ENCODE peak calls at places on chromosomes 7 and 10, in five cellular contexts. X is HCT116, B is sigmoid colon, V is GM12878, U is stomach. Y is an unnamed sample.

GRCh38 chr10:58919927-58920654 is 256.4 kb upstream of the PHYHIPL start:
- DNase-seq in U (no peak), V (no peak), B (no peak), X (peak), Y (no peak)

GRCh38 chr7:128114806-128115205 is 83.6 kb upstream of the LRRC4 start:
- DNase-seq in B (no peak), X (no peak), U (peak), V (no peak), Y (no peak)

GRCh38 chr7:43584200-43584586 is 1.3 kb downstream of the STK17A start:
- DNase-seq in V (no peak), B (no peak), X (no peak), U (no peak), Y (no peak)

GRCh38 chr10:21849624-21850023 is 153.9 kb downstream of the DNAJC1 start:
- DNase-seq in U (no peak), X (peak), B (no peak), V (no peak), Y (no peak)

GRCh38 chr7:23333671-23334246 is 34.6 kb downstream of the MALSU1 start:
- DNase-seq in B (no peak), U (no peak), V (no peak), X (no peak), Y (no peak)

GRCh38 chr10:58643029-58643428 is 130.4 kb downstream of the BICC1 start:
- DNase-seq in U (no peak), X (no peak), B (no peak), V (no peak), Y (no peak)

GRCh38 chr10:133526957-133527588 is at the start of gene CYP2E1:
- DNase-seq in U (no peak), X (no peak), V (no peak), B (no peak), Y (no peak)

GRCh38 chr10:73591935-73592699 is 975 bp upstream of the USP54 start:
- DNase-seq in V (peak), B (peak), X (peak), U (peak), Y (no peak)

GRCh38 chr7:16646427-16647081 is 573 bp downstream of the BZW2 start:
- DNase-seq in U (no peak), X (no peak), B (no peak), V (no peak), Y (no peak)

GRCh38 chr7:151690597-151690996 is 170.9 kb upstream of the RHEB start:
- DNase-seq in V (no peak), B (no peak), U (no peak), X (no peak), Y (no peak)

GRCh38 chr10:119541459-119542356 is 811 bp downstream of the RGS10 start:
- DNase-seq in B (peak), X (no peak), V (no peak), U (peak), Y (no peak)

GRCh38 chr10:108663551-108663950 is 1259.8 kb downstream of the XPNPEP1 start:
- DNase-seq in V (no peak), X (no peak), U (no peak), B (no peak), Y (no peak)

GRCh38 chr7:151607464-151607867 is 87.8 kb upstream of the RHEB start:
- DNase-seq in V (no peak), B (no peak), X (peak), U (no peak), Y (no peak)

GRCh38 chr7:5557920-5558401 is 134.3 kb upstream of the TNRC18 start:
- DNase-seq in B (peak), V (peak), U (peak), X (no peak), Y (peak)

GRCh38 chr10:123044391-123044790 is 35.6 kb downstream of the ACADSB start:
- DNase-seq in B (no peak), U (no peak), X (peak), V (no peak), Y (no peak)

GRCh38 chr7:42237162-42237821 is at the start of gene GLI3:
- DNase-seq in V (no peak), X (no peak), B (peak), U (peak), Y (peak)

GRCh38 chr10:98425511-98426352 is 10.8 kb upstream of the PYROXD2 start:
- DNase-seq in X (peak), U (peak), V (no peak), B (peak), Y (peak)

GRCh38 chr7:91079491-91079890 is 184.7 kb upstream of the FZD1 start:
- DNase-seq in V (no peak), B (no peak), X (no peak), U (no peak), Y (no peak)

GRCh38 chr10:87979847-87980246 is 116.4 kb downstream of the PTEN start:
- DNase-seq in V (no peak), X (no peak), B (no peak), U (no peak), Y (no peak)

GRCh38 chr10:31157125-31157983 is 125.7 kb upstream of the ZNF438 start:
- DNase-seq in B (peak), X (no peak), V (no peak), U (no peak), Y (no peak)

GRCh38 chr7:150945171-150945852 is 32.8 kb downstream of the KCNH2 start:
- DNase-seq in B (peak), X (no peak), U (peak), V (no peak), Y (no peak)

GRCh38 chr10:128744092-128744491 is 617.9 kb upstream of the MKI67 start:
- DNase-seq in V (no peak), X (no peak), U (no peak), B (no peak), Y (no peak)

GRCh38 chr10:132880148-132880981 is 62.0 kb downstream of the CFAP46 start:
- DNase-seq in X (no peak), B (peak), V (no peak), U (no peak), Y (no peak)

GRCh38 chr10:71253981-71254818 is 41.8 kb downstream of the UNC5B start:
- DNase-seq in U (no peak), X (no peak), V (no peak), B (no peak), Y (no peak)

GRCh38 chr10:63700209-63700934 is 179.2 kb downstream of the REEP3 start:
- DNase-seq in U (no peak), V (no peak), X (peak), B (no peak), Y (no peak)

GRCh38 chr10:71312840-71313789 is 5.9 kb upstream of the SLC29A3 start:
- DNase-seq in X (no peak), B (peak), V (no peak), U (no peak), Y (no peak)

GRCh38 chr7:2785071-2785500 is 59.0 kb downstream of the GNA12 start:
- DNase-seq in B (no peak), V (peak), U (no peak), X (no peak), Y (no peak)

GRCh38 chr10:119454990-119455389 is 87.5 kb downstream of the RGS10 start:
- DNase-seq in B (no peak), U (no peak), V (no peak), X (no peak), Y (no peak)

GRCh38 chr7:31734456-31734855 is 47.4 kb downstream of the PPP1R17 start:
- DNase-seq in U (no peak), B (no peak), X (no peak), V (no peak), Y (no peak)

GRCh38 chr10:61475449-61475873 is 22.3 kb upstream of the TMEM26 start:
- DNase-seq in U (no peak), V (no peak), X (no peak), B (no peak), Y (no peak)

GRCh38 chr10:116045957-116046356 is 227.0 kb downstream of the GFRA1 start:
- DNase-seq in X (no peak), V (no peak), U (no peak), B (no peak), Y (no peak)

GRCh38 chr10:71179382-71179781 is 33.0 kb upstream of the UNC5B start:
- DNase-seq in X (no peak), V (no peak), U (no peak), B (no peak), Y (no peak)

GRCh38 chr7:30134523-30135270 is at the start of gene MTURN:
- DNase-seq in B (peak), V (peak), U (peak), X (peak), Y (peak)
- TF ChIP-seq POLR2A in B (no peak), V (no peak), U (no peak), X (no peak), Y (no peak)

DNA sequence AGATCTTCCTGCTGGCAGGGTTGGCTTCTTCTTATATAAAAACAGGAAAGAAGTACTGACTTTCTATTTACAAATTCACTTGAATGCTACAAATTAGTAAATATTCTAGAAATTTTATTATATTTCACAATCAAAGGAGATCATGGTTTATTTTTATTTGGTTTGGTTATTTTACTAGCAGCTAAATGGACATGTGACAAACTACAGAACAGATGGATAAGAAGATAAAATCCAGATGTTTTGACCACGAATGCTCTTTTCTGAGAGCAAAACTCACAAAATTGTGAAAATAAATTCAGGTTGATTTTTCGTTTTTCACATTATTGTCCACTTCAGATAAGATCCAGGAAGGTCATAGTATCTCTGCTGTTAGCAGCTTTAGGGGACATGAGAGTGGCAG is 55.4 kb downstream of the CACNA2D1 start:
- DNase-seq in U (no peak), B (no peak), V (no peak), X (no peak), Y (no peak)
- TF ChIP-seq POLR2AphosphoS5 in U (no peak), B (no peak), V (no peak), X (no peak), Y (no peak)

GRCh38 chr10:124990671-124991625 is 49.0 kb downstream of the ZRANB1 start:
- DNase-seq in V (no peak), U (no peak), B (no peak), X (no peak), Y (no peak)
- TF ChIP-seq POLR2A in V (no peak), U (no peak), B (no peak), X (no peak), Y (no peak)

GRCh38 chr7:152751449-152752141 is 8.0 kb upstream of the ACTR3B start:
- DNase-seq in X (no peak), V (no peak), B (no peak), U (no peak), Y (no peak)

GRCh38 chr7:152756126-152756525 is 3.4 kb upstream of the ACTR3B start:
- DNase-seq in B (no peak), V (no peak), U (no peak), X (no peak), Y (no peak)

GRCh38 chr7:152747224-152747623 is 12.3 kb upstream of the ACTR3B start:
- DNase-seq in B (no peak), U (no peak), V (no peak), X (no peak), Y (no peak)

GRCh38 chr7:152752513-152752912 is 7.0 kb upstream of the ACTR3B start:
- DNase-seq in U (no peak), V (no peak), X (no peak), B (no peak), Y (no peak)
- TF ChIP-seq POLR2AphosphoS5 in U (no peak), V (no peak), X (no peak), B (no peak), Y (no peak)

GRCh38 chr7:12030116-12030515 is 181.0 kb upstream of the TMEM106B start:
- DNase-seq in B (no peak), V (no peak), X (no peak), U (no peak), Y (no peak)
- TF ChIP-seq POLR2A in B (no peak), V (no peak), X (no peak), U (no peak), Y (no peak)

GRCh38 chr7:27111753-27112277 is 9.3 kb upstream of the HOXA2 start:
- DNase-seq in V (no peak), U (no peak), X (no peak), B (no peak), Y (no peak)

GRCh38 chr7:27110977-27111752 is 8.7 kb upstream of the HOXA2 start:
- DNase-seq in X (no peak), B (peak), V (no peak), U (no peak), Y (no peak)

GRCh38 chr7:27113991-27114866 is 11.7 kb upstream of the HOXA2 start:
- DNase-seq in U (no peak), X (no peak), B (peak), V (no peak), Y (no peak)

GRCh38 chr7:27112361-27112760 is 9.9 kb upstream of the HOXA2 start:
- DNase-seq in U (no peak), X (no peak), V (no peak), B (no peak), Y (no peak)

GRCh38 chr7:27112960-27113949 is 10.8 kb upstream of the HOXA2 start:
- DNase-seq in B (peak), U (no peak), V (no peak), X (peak), Y (no peak)
- TF ChIP-seq POLR2AphosphoS5 in B (peak), U (peak), V (no peak), X (peak), Y (no peak)

DNA sequence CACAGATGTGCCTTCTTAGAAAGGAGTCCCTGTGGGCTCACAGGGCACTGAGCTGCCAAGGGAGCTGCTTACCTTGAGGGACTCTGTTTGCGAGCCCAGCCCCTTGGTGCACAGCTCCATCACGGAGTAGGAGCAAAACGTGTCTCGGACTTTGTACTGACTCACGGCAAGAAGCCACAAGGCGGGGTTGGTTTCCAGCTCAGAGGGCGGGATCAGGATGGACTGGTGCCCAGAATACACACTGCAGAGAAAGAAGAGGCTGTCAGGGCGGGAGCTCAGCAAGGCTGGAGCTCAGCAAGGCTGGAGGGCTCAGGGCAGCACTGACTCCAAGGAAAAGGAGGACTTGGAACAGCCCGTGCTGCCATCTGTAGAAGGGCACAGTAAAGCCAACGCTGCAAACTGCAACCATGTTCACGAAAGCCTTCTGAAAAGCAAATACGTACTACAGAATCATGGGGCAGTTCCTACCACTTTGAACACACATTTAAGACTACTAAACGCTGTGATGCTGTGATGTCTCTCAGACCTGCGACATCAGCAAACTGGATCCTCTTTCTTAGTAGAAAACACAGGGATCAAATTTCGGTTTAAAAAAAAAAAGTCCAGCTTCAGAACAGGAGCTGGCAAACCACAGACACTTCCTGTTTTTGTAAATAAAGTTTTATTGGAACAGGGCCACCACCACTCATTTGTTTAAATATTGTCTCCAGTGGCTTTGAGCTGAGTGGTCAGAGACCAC is 194.3 kb downstream of the ZMYND11 start:
- DNase-seq in U (peak), X (peak), B (peak), V (no peak), Y (no peak)
- TF ChIP-seq POLR2A in U (no peak), X (no peak), B (no peak), V (no peak), Y (no peak)

GRCh38 chr10:103916901-103917300 is 1.1 kb downstream of the STN1 start:
- DNase-seq in U (no peak), B (no peak), V (no peak), X (no peak), Y (no peak)

GRCh38 chr10:103918053-103918846 is at the start of gene STN1:
- DNase-seq in U (peak), X (peak), V (peak), B (peak), Y (peak)

GRCh38 chr10:103916254-103916653 is 1.7 kb downstream of the STN1 start:
- DNase-seq in B (no peak), U (no peak), X (no peak), V (no peak), Y (no peak)

GRCh38 chr10:103915794-103916193 is 2.2 kb downstream of the STN1 start:
- DNase-seq in X (no peak), B (no peak), V (no peak), U (peak), Y (no peak)

GRCh38 chr10:103917326-103918052 is 495 bp downstream of the STN1 start:
- DNase-seq in X (no peak), V (no peak), U (peak), B (peak), Y (no peak)
- TF ChIP-seq POLR2AphosphoS5 in X (no peak), V (no peak), U (no peak), B (no peak), Y (no peak)

Y was measured in GM12892.